ENCODE peak calls at places on chromosomes 1 and 21, in five cellular contexts. J, E, X, B and R are unnamed samples.
A peak's percentile ranks its signal among the peaks of the same experiment; 100 is the strongest.

GRCh38 chr1:39154553-39155361 is 49.7 kb upstream of the MACF1 start:
- DNase-seq in J (peak; percentile 65), E (no peak), X (peak; percentile 88), B (no peak), R (no peak)

GRCh38 chr1:178501705-178502329 is 5.1 kb upstream of the CLEC20A start:
- DNase-seq in J (peak; percentile 37), E (peak; percentile 67), X (peak; percentile 64), B (peak; percentile 48), R (peak; percentile 57)

GRCh38 chr1:94892604-94893280 is 34.2 kb downstream of the CNN3 start:
- DNase-seq in J (no peak), E (no peak), X (no peak), B (no peak), R (peak; percentile 93)

GRCh38 chr1:44735992-44736391 is 3.6 kb upstream of the KIF2C start:
- DNase-seq in J (no peak), E (no peak), X (no peak), B (no peak), R (no peak)

GRCh38 chr1:203926025-203926540 is 64.7 kb downstream of the SNRPE start:
- DNase-seq in J (no peak), E (no peak), X (peak; percentile 83), B (no peak), R (peak; percentile 10)

GRCh38 chr21:39385299-39386145 is 36.6 kb upstream of the HMGN1 start:
- DNase-seq in J (peak; percentile 79), E (peak; percentile 70), X (peak; percentile 75), B (no peak), R (peak; percentile 85)

GRCh38 chr1:4678318-4678717 is 23.9 kb downstream of the AJAP1 start:
- DNase-seq in J (no peak), E (no peak), X (no peak), B (no peak), R (no peak)

GRCh38 chr1:176174108-176174507 is 33.0 kb downstream of the COP1 start:
- DNase-seq in J (no peak), E (no peak), X (peak; percentile 25), B (no peak), R (no peak)

GRCh38 chr1:103220503-103221095 is 112.3 kb upstream of the COL11A1 start:
- DNase-seq in J (no peak), E (no peak), X (peak; percentile 69), B (no peak), R (no peak)

GRCh38 chr1:30328100-30328370 is 395.4 kb downstream of the MATN1 start:
- DNase-seq in J (no peak), E (no peak), X (no peak), B (no peak), R (no peak)

GRCh38 chr1:229620876-229621275 is 5.0 kb downstream of the TAF5L start:
- DNase-seq in J (no peak), E (no peak), X (peak; percentile 54), B (no peak), R (no peak)

GRCh38 chr1:82392513-82392912 is 591.8 kb downstream of the ADGRL2 start:
- DNase-seq in J (no peak), E (no peak), X (peak; percentile 34), B (no peak), R (no peak)

GRCh38 chr1:58154256-58154655 is 392.3 kb downstream of the OMA1 start:
- DNase-seq in J (no peak), E (no peak), X (no peak), B (no peak), R (no peak)

GRCh38 chr1:24364975-24365678 is 46.0 kb downstream of the GRHL3 start:
- DNase-seq in J (no peak), E (no peak), X (peak; percentile 95), B (peak; percentile 98), R (no peak)

GRCh38 chr1:234535763-234536515 is 57.0 kb upstream of the TARBP1 start:
- DNase-seq in J (peak; percentile 65), E (peak; percentile 76), X (peak; percentile 70), B (no peak), R (no peak)

GRCh38 chr1:117570988-117571409 is 34.8 kb upstream of the TENT5C start:
- DNase-seq in J (no peak), E (peak; percentile 53), X (no peak), B (no peak), R (no peak)

GRCh38 chr1:165355977-165356811 is at the start of gene LMX1A:
- DNase-seq in J (no peak), E (no peak), X (no peak), B (no peak), R (no peak)

GRCh38 chr1:7585216-7585907 is 185.7 kb upstream of the VAMP3 start:
- DNase-seq in J (no peak), E (no peak), X (no peak), B (no peak), R (no peak)

GRCh38 chr1:110060034-110060661 is 10.3 kb downstream of the ALX3 start:
- DNase-seq in J (no peak), E (no peak), X (no peak), B (no peak), R (peak; percentile 75)

GRCh38 chr1:106937104-106937503 is 119.4 kb upstream of the PRMT6 start:
- DNase-seq in J (no peak), E (no peak), X (peak; percentile 92), B (no peak), R (no peak)

GRCh38 chr1:56972971-56973370 is 7.2 kb upstream of the C8B start:
- DNase-seq in J (no peak), E (no peak), X (no peak), B (no peak), R (no peak)

GRCh38 chr1:113178522-113178921 is 105.5 kb downstream of the LRIG2 start:
- DNase-seq in J (no peak), E (no peak), X (no peak), B (no peak), R (peak; percentile 27)

GRCh38 chr1:182389619-182390047 is 2.0 kb downstream of the GLUL start:
- DNase-seq in J (no peak), E (peak; percentile 59), X (no peak), B (no peak), R (no peak)

GRCh38 chr1:83033682-83034081 is 965.2 kb downstream of the TTLL7 start:
- DNase-seq in J (no peak), E (no peak), X (no peak), B (no peak), R (no peak)

GRCh38 chr1:240173836-240174235 is 82.2 kb downstream of the FMN2 start:
- DNase-seq in J (no peak), E (no peak), X (peak; percentile 16), B (no peak), R (no peak)

GRCh38 chr1:153957744-153958110 is 685 bp downstream of the CRTC2 start:
- DNase-seq in J (no peak), E (no peak), X (no peak), B (no peak), R (peak; percentile 55)

GRCh38 chr1:197307551-197307950 is 39.5 kb downstream of the CRB1 start:
- DNase-seq in J (no peak), E (no peak), X (no peak), B (no peak), R (no peak)

GRCh38 chr1:28037946-28038345 is 50.5 kb downstream of the EYA3 start:
- DNase-seq in J (no peak), E (no peak), X (no peak), B (no peak), R (no peak)

GRCh38 chr21:33402011-33402979 is 918 bp upstream of the IFNGR2 start:
- DNase-seq in J (peak; percentile 73), E (peak; percentile 58), X (peak; percentile 71), B (no peak), R (peak; percentile 42)

GRCh38 chr21:39660596-39660995 is 47.9 kb downstream of the B3GALT5 start:
- DNase-seq in J (peak; percentile 31), E (no peak), X (peak; percentile 83), B (no peak), R (no peak)

GRCh38 chr1:184974086-184974836 is at the start of gene NIBAN1:
- DNase-seq in J (peak; percentile 73), E (peak; percentile 74), X (peak; percentile 47), B (peak; percentile 15), R (peak; percentile 83)
- TF ChIP-seq POLR2A in J (peak; percentile 39), E (peak; percentile 25), X (no peak), B (no peak), R (no peak)

DNA sequence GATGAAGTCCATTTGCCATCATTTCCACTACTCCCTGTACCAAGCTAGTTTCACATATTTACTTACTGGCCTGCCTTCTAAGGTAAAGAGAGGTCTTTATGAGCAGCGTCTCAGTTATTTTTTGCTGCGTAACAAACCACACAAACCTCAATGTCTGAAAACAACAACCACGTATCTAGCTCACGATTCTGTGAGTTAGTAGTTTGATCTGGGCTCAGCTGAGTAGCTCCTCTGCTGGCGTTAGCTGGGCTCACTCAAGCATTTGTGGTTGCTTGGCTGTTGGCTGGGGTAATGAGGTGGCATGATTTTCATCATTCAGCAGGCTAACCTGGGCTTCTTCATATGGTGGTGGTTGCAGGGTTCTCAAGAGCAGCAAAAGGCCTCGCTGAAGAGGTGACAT is 225.4 kb downstream of the FOXD2 start:
- DNase-seq in J (no peak), E (no peak), X (no peak), B (no peak), R (no peak)
- TF ChIP-seq POLR2A in J (no peak), E (no peak), X (no peak), B (no peak), R (no peak)

GRCh38 chr1:52056110-52056936 is at the start of gene BTF3L4:
- DNase-seq in J (peak; percentile 90), E (peak; percentile 95), X (peak; percentile 89), B (peak; percentile 83), R (peak; percentile 95)
- TF ChIP-seq POLR2A in J (peak; percentile 48), E (peak; percentile 81), X (peak; percentile 37), B (peak; percentile 63), R (peak; percentile 66)

GRCh38 chr1:42681771-42682483 is at the start of gene YBX1:
- DNase-seq in J (peak; percentile 97), E (peak; percentile 97), X (peak; percentile 99), B (peak; percentile 99), R (peak; percentile 99)
- TF ChIP-seq POLR2A in J (peak; percentile 68), E (peak; percentile 78), X (peak; percentile 73), B (no peak), R (peak; percentile 88)

GRCh38 chr1:74732960-74733615 is at the start of the genes CRYZ and TYW3:
- DNase-seq in J (peak; percentile 91), E (peak; percentile 83), X (peak; percentile 92), B (peak; percentile 90), R (peak; percentile 92)
- TF ChIP-seq POLR2A in J (peak; percentile 49), E (peak; percentile 25), X (peak; percentile 79), B (peak; percentile 56), R (peak; percentile 79)

DNA sequence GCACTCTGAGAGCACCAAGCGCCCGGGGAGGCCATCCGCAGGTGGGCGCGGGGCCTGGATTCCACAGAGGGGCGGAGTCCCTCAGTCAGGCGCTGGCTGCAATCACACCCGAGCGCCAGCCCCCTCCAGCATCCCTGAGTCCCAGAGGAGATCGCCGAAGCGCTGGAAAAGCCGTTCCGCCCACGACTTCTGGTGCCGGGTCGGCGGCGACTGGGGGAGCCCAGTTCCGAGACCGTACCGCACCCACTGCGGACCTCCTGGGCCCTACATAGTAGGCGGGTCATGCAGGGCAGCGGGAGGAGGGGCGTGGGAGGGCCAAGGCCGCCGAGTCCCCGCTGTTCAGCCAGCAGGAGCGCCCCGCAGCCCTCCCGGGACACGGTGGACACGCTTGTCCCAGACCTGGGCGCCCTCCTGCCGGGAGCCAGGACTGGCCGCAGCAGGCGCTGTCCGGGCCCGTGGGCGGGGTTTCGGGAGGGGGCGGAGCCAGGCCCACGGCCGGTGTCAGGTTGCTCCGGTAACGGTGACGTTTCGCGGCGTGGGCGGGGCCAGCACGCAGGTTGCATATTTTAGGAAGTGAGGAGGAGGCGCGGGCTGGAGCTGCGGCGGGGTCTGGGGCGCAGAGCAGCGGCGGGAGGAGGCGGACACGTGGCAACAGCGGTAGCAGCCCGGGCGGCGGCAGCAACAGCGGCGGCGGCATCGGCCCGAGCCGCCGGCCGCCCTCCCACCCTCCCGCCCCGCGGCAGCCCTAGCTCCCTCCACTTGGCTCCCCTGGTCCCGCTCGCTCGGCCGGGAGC is at the start of gene ATP1A1:
- DNase-seq in J (peak; percentile 98), E (peak; percentile 98), X (peak; percentile 83), B (peak; percentile 79), R (peak; percentile 97)
- TF ChIP-seq POLR2A in J (peak; percentile 97), E (peak; percentile 95), X (peak; percentile 89), B (peak; percentile 85), R (peak; percentile 59)